ENCODE peak calls at places on chromosomes 13 and 19, in four cellular contexts. One of them, this sample, is unnamed.

GRCh38 chr19:6464070-6464873 is at the start of gene CRB3:
- DNase-seq in colonic mucosa: peak; percentile 99
- DNase-seq in IMR-90: no peak
- DNase-seq in activated naive CD4-positive, alpha-beta T cell treated with Interleukin-2 at 50 U/mL for 16 hours: peak; percentile 37
- DNase-seq in this sample: peak; percentile 96

GRCh38 chr13:21015284-21015683 is 46.1 kb downstream of the LATS2 start:
- DNase-seq in colonic mucosa: no peak
- DNase-seq in IMR-90: peak; percentile 66
- DNase-seq in activated naive CD4-positive, alpha-beta T cell treated with Interleukin-2 at 50 U/mL for 16 hours: no peak
- DNase-seq in this sample: no peak

GRCh38 chr19:15091918-15092753 is 10.1 kb downstream of the OR1I1 start:
- DNase-seq in colonic mucosa: peak; percentile 48
- DNase-seq in IMR-90: peak; percentile 71
- DNase-seq in activated naive CD4-positive, alpha-beta T cell treated with Interleukin-2 at 50 U/mL for 16 hours: peak; percentile 16
- DNase-seq in this sample: no peak

GRCh38 chr13:39957868-39958676 is 302.6 kb downstream of the COG6 start:
- DNase-seq in colonic mucosa: no peak
- DNase-seq in IMR-90: no peak
- DNase-seq in activated naive CD4-positive, alpha-beta T cell treated with Interleukin-2 at 50 U/mL for 16 hours: no peak
- DNase-seq in this sample: no peak

GRCh38 chr13:48412881-48413351 is at the start of gene LPAR6:
- DNase-seq in colonic mucosa: peak; percentile 42
- DNase-seq in IMR-90: peak; percentile 73
- DNase-seq in activated naive CD4-positive, alpha-beta T cell treated with Interleukin-2 at 50 U/mL for 16 hours: no peak
- DNase-seq in this sample: peak; percentile 53

GRCh38 chr13:43238341-43239083 is 215.1 kb downstream of the DNAJC15 start:
- DNase-seq in colonic mucosa: no peak
- DNase-seq in IMR-90: no peak
- DNase-seq in activated naive CD4-positive, alpha-beta T cell treated with Interleukin-2 at 50 U/mL for 16 hours: no peak
- DNase-seq in this sample: no peak

GRCh38 chr13:111183959-111184684 is 69.0 kb downstream of the ARHGEF7 start:
- DNase-seq in colonic mucosa: no peak
- DNase-seq in IMR-90: no peak
- DNase-seq in activated naive CD4-positive, alpha-beta T cell treated with Interleukin-2 at 50 U/mL for 16 hours: no peak
- DNase-seq in this sample: no peak

GRCh38 chr19:1567116-1567847 is 843 bp downstream of the MEX3D start:
- DNase-seq in colonic mucosa: peak; percentile 36
- DNase-seq in IMR-90: no peak
- DNase-seq in activated naive CD4-positive, alpha-beta T cell treated with Interleukin-2 at 50 U/mL for 16 hours: no peak
- DNase-seq in this sample: peak; percentile 34

GRCh38 chr19:13428352-13428751 is 77.9 kb downstream of the CACNA1A start:
- DNase-seq in colonic mucosa: peak; percentile 17
- DNase-seq in IMR-90: peak; percentile 17
- DNase-seq in activated naive CD4-positive, alpha-beta T cell treated with Interleukin-2 at 50 U/mL for 16 hours: peak; percentile 9
- DNase-seq in this sample: peak; percentile 15

GRCh38 chr19:46620267-46620666 is 4.6 kb downstream of the PTGIR start:
- DNase-seq in colonic mucosa: no peak
- DNase-seq in IMR-90: no peak
- DNase-seq in activated naive CD4-positive, alpha-beta T cell treated with Interleukin-2 at 50 U/mL for 16 hours: no peak
- DNase-seq in this sample: no peak

GRCh38 chr13:20411638-20412342 is 113.9 kb downstream of the CRYL1 start:
- DNase-seq in colonic mucosa: no peak
- DNase-seq in IMR-90: no peak
- DNase-seq in activated naive CD4-positive, alpha-beta T cell treated with Interleukin-2 at 50 U/mL for 16 hours: peak; percentile 44
- DNase-seq in this sample: no peak

GRCh38 chr19:887072-887471 is 5.9 kb downstream of the MED16 start:
- DNase-seq in colonic mucosa: no peak
- DNase-seq in IMR-90: peak; percentile 67
- DNase-seq in activated naive CD4-positive, alpha-beta T cell treated with Interleukin-2 at 50 U/mL for 16 hours: no peak
- DNase-seq in this sample: no peak

GRCh38 chr19:15680478-15680877 is 7.6 kb downstream of the CYP4F12 start:
- DNase-seq in colonic mucosa: no peak
- DNase-seq in IMR-90: no peak
- DNase-seq in activated naive CD4-positive, alpha-beta T cell treated with Interleukin-2 at 50 U/mL for 16 hours: no peak
- DNase-seq in this sample: no peak

GRCh38 chr13:63693696-63694095 is 2278.0 kb upstream of the PCDH20 start:
- DNase-seq in colonic mucosa: no peak
- DNase-seq in IMR-90: no peak
- DNase-seq in activated naive CD4-positive, alpha-beta T cell treated with Interleukin-2 at 50 U/mL for 16 hours: no peak
- DNase-seq in this sample: no peak

GRCh38 chr13:84413016-84413415 is 530.7 kb upstream of the SLITRK1 start:
- DNase-seq in colonic mucosa: no peak
- DNase-seq in IMR-90: no peak
- DNase-seq in activated naive CD4-positive, alpha-beta T cell treated with Interleukin-2 at 50 U/mL for 16 hours: no peak
- DNase-seq in this sample: no peak

GRCh38 chr13:102599451-102600012 is 2.7 kb downstream of the TPP2 start:
- DNase-seq in colonic mucosa: no peak
- DNase-seq in IMR-90: no peak
- DNase-seq in activated naive CD4-positive, alpha-beta T cell treated with Interleukin-2 at 50 U/mL for 16 hours: no peak
- DNase-seq in this sample: no peak

GRCh38 chr19:41701401-41702075 is 6.9 kb upstream of the CEACAM5 start:
- DNase-seq in colonic mucosa: peak; percentile 65
- DNase-seq in IMR-90: no peak
- DNase-seq in activated naive CD4-positive, alpha-beta T cell treated with Interleukin-2 at 50 U/mL for 16 hours: no peak
- DNase-seq in this sample: peak; percentile 63

GRCh38 chr19:29810504-29810871 is 1.3 kb upstream of the CCNE1 start:
- DNase-seq in colonic mucosa: peak; percentile 21
- DNase-seq in IMR-90: peak; percentile 33
- DNase-seq in activated naive CD4-positive, alpha-beta T cell treated with Interleukin-2 at 50 U/mL for 16 hours: no peak
- DNase-seq in this sample: no peak

GRCh38 chr13:113848431-113849260 is 15.2 kb downstream of the GAS6 start:
- DNase-seq in colonic mucosa: peak; percentile 84
- DNase-seq in IMR-90: no peak
- DNase-seq in activated naive CD4-positive, alpha-beta T cell treated with Interleukin-2 at 50 U/mL for 16 hours: no peak
- DNase-seq in this sample: peak; percentile 79

GRCh38 chr13:42275098-42275471 is 3.1 kb downstream of the AKAP11 start:
- DNase-seq in colonic mucosa: no peak
- DNase-seq in IMR-90: no peak
- DNase-seq in activated naive CD4-positive, alpha-beta T cell treated with Interleukin-2 at 50 U/mL for 16 hours: no peak
- DNase-seq in this sample: no peak

GRCh38 chr19:3712663-3713531 is 4.7 kb downstream of the TJP3 start:
- DNase-seq in colonic mucosa: peak; percentile 83
- DNase-seq in IMR-90: no peak
- DNase-seq in activated naive CD4-positive, alpha-beta T cell treated with Interleukin-2 at 50 U/mL for 16 hours: no peak
- DNase-seq in this sample: peak; percentile 77

GRCh38 chr13:49042476-49042875 is 66.8 kb downstream of the FNDC3A start:
- DNase-seq in colonic mucosa: no peak
- DNase-seq in IMR-90: peak; percentile 58
- DNase-seq in activated naive CD4-positive, alpha-beta T cell treated with Interleukin-2 at 50 U/mL for 16 hours: no peak
- DNase-seq in this sample: no peak

GRCh38 chr19:45164577-45165335 is 4.0 kb upstream of the NKPD1 start:
- DNase-seq in colonic mucosa: peak; percentile 75
- DNase-seq in IMR-90: peak; percentile 46
- DNase-seq in activated naive CD4-positive, alpha-beta T cell treated with Interleukin-2 at 50 U/mL for 16 hours: peak; percentile 63
- DNase-seq in this sample: peak; percentile 88

GRCh38 chr19:18912933-18913332 is 6.3 kb downstream of the COPE start:
- DNase-seq in colonic mucosa: no peak
- DNase-seq in IMR-90: no peak
- DNase-seq in activated naive CD4-positive, alpha-beta T cell treated with Interleukin-2 at 50 U/mL for 16 hours: no peak
- DNase-seq in this sample: no peak

GRCh38 chr13:94710081-94710809 is 2.1 kb downstream of the SOX21 start:
- DNase-seq in colonic mucosa: no peak
- DNase-seq in IMR-90: no peak
- DNase-seq in activated naive CD4-positive, alpha-beta T cell treated with Interleukin-2 at 50 U/mL for 16 hours: no peak
- DNase-seq in this sample: no peak

GRCh38 chr19:16285769-16286564 is 38.7 kb upstream of the KLF2 start:
- DNase-seq in colonic mucosa: no peak
- DNase-seq in IMR-90: no peak
- DNase-seq in activated naive CD4-positive, alpha-beta T cell treated with Interleukin-2 at 50 U/mL for 16 hours: no peak
- DNase-seq in this sample: no peak

This sample was measured in mucosa of descending colon.